ENCODE peak calls at places on chromosomes 13 and 19, in five cellular contexts. One of them, this sample, is unnamed.

GRCh38 chr19:55632463-55632834 is 8.1 kb upstream of the ZNF784 start:
- DNase-seq in stimulated activated CD4-positive, alpha-beta T cell treated with anti-CD3 and anti-CD28 coated beads, Interleukin-2, amount 100 ng/mL, for 48 hours: peak
- DNase-seq in GM12865: peak
- DNase-seq in activated CD4-positive, alpha-beta T cell treated with anti-CD3 and anti-CD28 coated beads for 36 hours: peak
- DNase-seq in non-pigmented ciliary epithelial cell: peak
- DNase-seq in this sample: peak

GRCh38 chr19:58305932-58306323 is 751 bp downstream of the ERVK3-1 start:
- DNase-seq in stimulated activated CD4-positive, alpha-beta T cell treated with anti-CD3 and anti-CD28 coated beads, Interleukin-2, amount 100 ng/mL, for 48 hours: no peak
- DNase-seq in GM12865: peak
- DNase-seq in activated CD4-positive, alpha-beta T cell treated with anti-CD3 and anti-CD28 coated beads for 36 hours: peak
- DNase-seq in non-pigmented ciliary epithelial cell: no peak
- DNase-seq in this sample: peak

GRCh38 chr19:11286312-11286974 is 9.5 kb upstream of the TSPAN16 start:
- DNase-seq in stimulated activated CD4-positive, alpha-beta T cell treated with anti-CD3 and anti-CD28 coated beads, Interleukin-2, amount 100 ng/mL, for 48 hours: no peak
- DNase-seq in GM12865: no peak
- DNase-seq in activated CD4-positive, alpha-beta T cell treated with anti-CD3 and anti-CD28 coated beads for 36 hours: no peak
- DNase-seq in non-pigmented ciliary epithelial cell: no peak
- DNase-seq in this sample: no peak

GRCh38 chr13:33931397-33931987 is 113.5 kb downstream of the RFC3 start:
- DNase-seq in stimulated activated CD4-positive, alpha-beta T cell treated with anti-CD3 and anti-CD28 coated beads, Interleukin-2, amount 100 ng/mL, for 48 hours: no peak
- DNase-seq in GM12865: peak
- DNase-seq in activated CD4-positive, alpha-beta T cell treated with anti-CD3 and anti-CD28 coated beads for 36 hours: no peak
- DNase-seq in non-pigmented ciliary epithelial cell: no peak
- DNase-seq in this sample: peak

GRCh38 chr19:5903054-5903501 is 512 bp downstream of the NDUFA11 start:
- DNase-seq in stimulated activated CD4-positive, alpha-beta T cell treated with anti-CD3 and anti-CD28 coated beads, Interleukin-2, amount 100 ng/mL, for 48 hours: no peak
- DNase-seq in GM12865: no peak
- DNase-seq in activated CD4-positive, alpha-beta T cell treated with anti-CD3 and anti-CD28 coated beads for 36 hours: peak
- DNase-seq in non-pigmented ciliary epithelial cell: no peak
- DNase-seq in this sample: no peak

GRCh38 chr19:5112681-5113080 is 143.8 kb downstream of the KDM4B start:
- DNase-seq in stimulated activated CD4-positive, alpha-beta T cell treated with anti-CD3 and anti-CD28 coated beads, Interleukin-2, amount 100 ng/mL, for 48 hours: no peak
- DNase-seq in GM12865: no peak
- DNase-seq in activated CD4-positive, alpha-beta T cell treated with anti-CD3 and anti-CD28 coated beads for 36 hours: no peak
- DNase-seq in non-pigmented ciliary epithelial cell: no peak
- DNase-seq in this sample: no peak

GRCh38 chr19:35732540-35733179 is 9.6 kb downstream of the IGFLR1 start:
- DNase-seq in stimulated activated CD4-positive, alpha-beta T cell treated with anti-CD3 and anti-CD28 coated beads, Interleukin-2, amount 100 ng/mL, for 48 hours: no peak
- DNase-seq in GM12865: no peak
- DNase-seq in activated CD4-positive, alpha-beta T cell treated with anti-CD3 and anti-CD28 coated beads for 36 hours: no peak
- DNase-seq in non-pigmented ciliary epithelial cell: no peak
- DNase-seq in this sample: no peak

GRCh38 chr13:114059946-114060860 is 72.2 kb downstream of the RASA3 start:
- DNase-seq in stimulated activated CD4-positive, alpha-beta T cell treated with anti-CD3 and anti-CD28 coated beads, Interleukin-2, amount 100 ng/mL, for 48 hours: no peak
- DNase-seq in GM12865: no peak
- DNase-seq in activated CD4-positive, alpha-beta T cell treated with anti-CD3 and anti-CD28 coated beads for 36 hours: no peak
- DNase-seq in non-pigmented ciliary epithelial cell: no peak
- DNase-seq in this sample: no peak

GRCh38 chr13:26557393-26558073 is at the start of gene WASF3:
- DNase-seq in stimulated activated CD4-positive, alpha-beta T cell treated with anti-CD3 and anti-CD28 coated beads, Interleukin-2, amount 100 ng/mL, for 48 hours: peak
- DNase-seq in GM12865: peak
- DNase-seq in activated CD4-positive, alpha-beta T cell treated with anti-CD3 and anti-CD28 coated beads for 36 hours: peak
- DNase-seq in non-pigmented ciliary epithelial cell: peak
- DNase-seq in this sample: peak

GRCh38 chr19:6718111-6718740 is 2.2 kb downstream of the C3 start:
- DNase-seq in stimulated activated CD4-positive, alpha-beta T cell treated with anti-CD3 and anti-CD28 coated beads, Interleukin-2, amount 100 ng/mL, for 48 hours: no peak
- DNase-seq in GM12865: no peak
- DNase-seq in activated CD4-positive, alpha-beta T cell treated with anti-CD3 and anti-CD28 coated beads for 36 hours: no peak
- DNase-seq in non-pigmented ciliary epithelial cell: no peak
- DNase-seq in this sample: no peak

GRCh38 chr19:18496980-18497256 is 25.0 kb downstream of the ELL start:
- DNase-seq in stimulated activated CD4-positive, alpha-beta T cell treated with anti-CD3 and anti-CD28 coated beads, Interleukin-2, amount 100 ng/mL, for 48 hours: no peak
- DNase-seq in GM12865: no peak
- DNase-seq in activated CD4-positive, alpha-beta T cell treated with anti-CD3 and anti-CD28 coated beads for 36 hours: no peak
- DNase-seq in non-pigmented ciliary epithelial cell: no peak
- DNase-seq in this sample: no peak

GRCh38 chr19:1471514-1472107 is 7.4 kb downstream of the C19orf25 start:
- DNase-seq in stimulated activated CD4-positive, alpha-beta T cell treated with anti-CD3 and anti-CD28 coated beads, Interleukin-2, amount 100 ng/mL, for 48 hours: no peak
- DNase-seq in GM12865: no peak
- DNase-seq in activated CD4-positive, alpha-beta T cell treated with anti-CD3 and anti-CD28 coated beads for 36 hours: peak
- DNase-seq in non-pigmented ciliary epithelial cell: no peak
- DNase-seq in this sample: no peak